ENCODE peak calls at places on chromosomes 11 and 22, in seven cellular contexts. V, B, U, C, F, N and K are unnamed samples.

GRCh38 chr22:36329217-36330078 is 58.3 kb downstream of the MYH9 start:
- DNase-seq in F (peak), C (peak), U (peak), N (peak), B (peak), V (peak), K (no peak)

GRCh38 chr11:115636686-115637555 is 132.7 kb upstream of the CADM1 start:
- DNase-seq in U (no peak), C (no peak), N (no peak), F (no peak), V (no peak), B (no peak), K (no peak)

GRCh38 chr11:31687256-31687655 is 123.9 kb downstream of the PAX6 start:
- DNase-seq in U (no peak), C (no peak), F (no peak), V (no peak), N (no peak), B (no peak), K (no peak)

GRCh38 chr22:38477515-38477914 is 9.6 kb downstream of the KDELR3 start:
- DNase-seq in V (no peak), N (no peak), B (no peak), U (no peak), F (no peak), C (no peak), K (no peak)

GRCh38 chr11:78203184-78203583 is 14.5 kb downstream of the USP35 start:
- DNase-seq in U (no peak), C (no peak), F (no peak), B (no peak), N (no peak), V (no peak), K (no peak)

GRCh38 chr11:83677730-83678129 is 391.6 kb upstream of the CCDC90B start:
- DNase-seq in N (no peak), B (no peak), U (no peak), F (no peak), V (no peak), C (no peak), K (no peak)

GRCh38 chr22:39825661-39826102 is 67.9 kb downstream of the ENTHD1 start:
- DNase-seq in V (no peak), B (no peak), F (no peak), C (no peak), U (no peak), N (no peak), K (peak)

GRCh38 chr11:120940297-120940847 is 83.5 kb upstream of the TBCEL start:
- DNase-seq in C (no peak), U (no peak), N (no peak), B (no peak), F (no peak), V (no peak), K (no peak)

GRCh38 chr11:11415786-11416390 is 62.8 kb upstream of the CSNK2A3 start:
- DNase-seq in U (no peak), N (no peak), V (no peak), C (no peak), F (peak), B (no peak), K (no peak)